ENCODE peak calls at places on chromosomes 11 and 22, in five cellular contexts. Y is cardiac muscle cell; G is colonic mucosa; X is activated naive CD8-positive, alpha-beta T cell treated with anti-CD3 and anti-CD28 coated beads, Interleukin-2, amount 50 U/mL, for 24 hours; J is memory B cell. N is an unnamed sample.
A peak's percentile ranks its signal among the peaks of the same experiment; 100 is the strongest.

GRCh38 chr11:63912678-63913077 is 4.3 kb downstream of the RCOR2 start:
- DNase-seq in Y (no peak), G (no peak), X (no peak), J (no peak), N (no peak)

GRCh38 chr11:61832207-61832606 is 4.1 kb downstream of the FADS2 start:
- DNase-seq in Y (no peak), G (no peak), X (no peak), J (no peak), N (no peak)

GRCh38 chr11:113446112-113446511 is 29.1 kb downstream of the DRD2 start:
- DNase-seq in Y (no peak), G (no peak), X (no peak), J (no peak), N (no peak)

GRCh38 chr22:42080287-42080686 is 787 bp downstream of the SMDT1 start:
- DNase-seq in Y (peak; percentile 10), G (peak; percentile 55), X (no peak), J (no peak), N (peak; percentile 86)

GRCh38 chr11:64268687-64269379 is 15.6 kb downstream of the BAD start:
- DNase-seq in Y (no peak), G (peak; percentile 82), X (peak; percentile 60), J (no peak), N (no peak)

GRCh38 chr11:107018274-107018901 is at the start of gene GUCY1A2:
- DNase-seq in Y (peak; percentile 46), G (no peak), X (no peak), J (no peak), N (no peak)

GRCh38 chr11:64258356-64258755 is 7.0 kb downstream of the PLCB3 start:
- DNase-seq in Y (no peak), G (no peak), X (no peak), J (no peak), N (no peak)

GRCh38 chr22:46582281-46582811 is 37.8 kb upstream of the GRAMD4 start:
- DNase-seq in Y (no peak), G (peak; percentile 84), X (no peak), J (no peak), N (no peak)

GRCh38 chr11:76322593-76323341 is 58.2 kb downstream of the THAP12 start:
- DNase-seq in Y (no peak), G (no peak), X (no peak), J (no peak), N (no peak)

GRCh38 chr11:121895919-121896318 is 220.1 kb downstream of the BLID start:
- DNase-seq in Y (no peak), G (no peak), X (no peak), J (no peak), N (no peak)

GRCh38 chr11:108316061-108316460 is 93.2 kb downstream of the ATM start:
- DNase-seq in Y (no peak), G (no peak), X (no peak), J (no peak), N (no peak)

GRCh38 chr22:35152316-35152715 is 86.4 kb downstream of the ISX start:
- DNase-seq in Y (no peak), G (no peak), X (no peak), J (no peak), N (no peak)

GRCh38 chr11:107696140-107696539 is 15.7 kb downstream of the SLN start:
- DNase-seq in Y (no peak), G (no peak), X (no peak), J (no peak), N (no peak)

GRCh38 chr11:4041731-4042391 is 52.7 kb upstream of the RRM1 start:
- DNase-seq in Y (no peak), G (no peak), X (no peak), J (no peak), N (no peak)

GRCh38 chr11:107151158-107151557 is 132.9 kb upstream of the GUCY1A2 start:
- DNase-seq in Y (no peak), G (no peak), X (no peak), J (no peak), N (no peak)

GRCh38 chr22:42367980-42368378 is 64.2 kb downstream of the NFAM1 start:
- DNase-seq in Y (no peak), G (peak; percentile 48), X (no peak), J (no peak), N (no peak)

GRCh38 chr22:25120761-25121212 is 78.9 kb upstream of the CRYBB3 start:
- DNase-seq in Y (no peak), G (peak; percentile 54), X (no peak), J (no peak), N (no peak)

GRCh38 chr11:72179049-72179803 is 12.7 kb upstream of the FOLR1 start:
- DNase-seq in Y (no peak), G (no peak), X (no peak), J (no peak), N (no peak)

GRCh38 chr11:1304376-1304775 is 5.1 kb downstream of the TOLLIP start:
- DNase-seq in Y (peak; percentile 9), G (peak; percentile 67), X (no peak), J (peak; percentile 7), N (no peak)

GRCh38 chr11:108797578-108798100 is 132.8 kb downstream of the DDX10 start:
- DNase-seq in Y (no peak), G (no peak), X (no peak), J (no peak), N (no peak)

GRCh38 chr11:68200639-68201038 is 12.5 kb downstream of the KMT5B start:
- DNase-seq in Y (no peak), G (no peak), X (no peak), J (no peak), N (no peak)

GRCh38 chr22:22398530-22399327 is 109.8 kb downstream of the ZNF280B start:
- DNase-seq in Y (no peak), G (no peak), X (no peak), J (no peak), N (no peak)

GRCh38 chr11:45725121-45725520 is 59.7 kb upstream of the CHST1 start:
- DNase-seq in Y (no peak), G (no peak), X (no peak), J (no peak), N (no peak)

GRCh38 chr11:106391771-106392412 is 314.4 kb downstream of the AASDHPPT start:
- DNase-seq in Y (no peak), G (no peak), X (no peak), J (no peak), N (no peak)

GRCh38 chr22:32996702-32997101 is 61.5 kb downstream of the SYN3 start:
- DNase-seq in Y (no peak), G (no peak), X (no peak), J (no peak), N (no peak)

GRCh38 chr11:45654741-45655283 is 10.6 kb downstream of the CHST1 start:
- DNase-seq in Y (no peak), G (no peak), X (no peak), J (no peak), N (no peak)

GRCh38 chr11:124640660-124641059 is 18.0 kb downstream of the TBRG1 start:
- DNase-seq in Y (no peak), G (no peak), X (no peak), J (no peak), N (no peak)

GRCh38 chr11:9838229-9838628 is 174.4 kb downstream of the SWAP70 start:
- DNase-seq in Y (no peak), G (no peak), X (no peak), J (no peak), N (no peak)

GRCh38 chr11:72676874-72677341 is 2.7 kb upstream of the PDE2A start:
- DNase-seq in Y (peak; percentile 93), G (peak; percentile 45), X (peak; percentile 76), J (peak; percentile 67), N (no peak)

GRCh38 chr22:28716686-28717085 is 24.9 kb downstream of the CHEK2 start:
- DNase-seq in Y (no peak), G (no peak), X (no peak), J (no peak), N (no peak)

GRCh38 chr11:16923987-16924386 is 90.2 kb downstream of the PLEKHA7 start:
- DNase-seq in Y (no peak), G (peak; percentile 80), X (no peak), J (no peak), N (no peak)

GRCh38 chr11:67022341-67022933 is 497 bp upstream of the SYT12 start:
- DNase-seq in Y (no peak), G (peak; percentile 55), X (no peak), J (no peak), N (no peak)

GRCh38 chr11:75513250-75513649 is 12.5 kb downstream of the GDPD5 start:
- DNase-seq in Y (no peak), G (no peak), X (no peak), J (no peak), N (no peak)

GRCh38 chr22:45425531-45426265 is 12.2 kb downstream of the RIBC2 start:
- DNase-seq in Y (no peak), G (no peak), X (no peak), J (no peak), N (peak; percentile 94)

GRCh38 chr11:121091492-121092179 is 9.4 kb upstream of the TECTA start:
- DNase-seq in Y (no peak), G (no peak), X (no peak), J (no peak), N (no peak)

N was measured in vagina.